ENCODE peak calls at places on chromosomes 11 and 22, in ten cellular contexts. N, G, M, S, V, W, T, Q, Y and U are unnamed samples.

GRCh38 chr22:48268771-48269552 is 1506.5 kb downstream of the TBC1D22A start:
- DNase-seq in N (no peak), G (no peak), M (no peak), S (no peak), V (no peak), W (no peak), T (no peak), Q (no peak), Y (no peak), U (no peak)

GRCh38 chr11:114326776-114327175 is 30.6 kb downstream of the NNMT start:
- DNase-seq in N (no peak), G (no peak), M (no peak), S (no peak), V (no peak), W (no peak), T (no peak), Q (no peak), Y (no peak), U (no peak)

GRCh38 chr11:124745835-124746620 is 6.0 kb downstream of the VSIG2 start:
- DNase-seq in N (peak; percentile 50), G (peak; percentile 25), M (no peak), S (no peak), V (peak; percentile 23), W (peak; percentile 50), T (no peak), Q (peak; percentile 64), Y (no peak), U (peak; percentile 42)

GRCh38 chr11:101848262-101848661 is 66.5 kb upstream of the CEP126 start:
- DNase-seq in N (peak; percentile 20), G (no peak), M (no peak), S (no peak), V (no peak), W (peak; percentile 24), T (no peak), Q (no peak), Y (peak; percentile 58), U (no peak)

GRCh38 chr11:34972892-34973291 is 56.5 kb downstream of the PDHX start:
- DNase-seq in N (no peak), G (no peak), M (peak; percentile 56), S (no peak), V (no peak), W (no peak), T (no peak), Q (no peak), Y (peak; percentile 83), U (no peak)

GRCh38 chr11:97537407-97538150 is 1147.8 kb downstream of the JRKL start:
- DNase-seq in N (no peak), G (no peak), M (no peak), S (no peak), V (no peak), W (no peak), T (no peak), Q (peak; percentile 43), Y (no peak), U (no peak)

GRCh38 chr22:23484651-23485050 is 95.4 kb downstream of the IGLL1 start:
- DNase-seq in N (no peak), G (no peak), M (no peak), S (no peak), V (no peak), W (no peak), T (no peak), Q (no peak), Y (no peak), U (no peak)

GRCh38 chr11:59225017-59225416 is 12.3 kb upstream of the MPEG1 start:
- DNase-seq in N (no peak), G (no peak), M (no peak), S (no peak), V (no peak), W (no peak), T (no peak), Q (no peak), Y (no peak), U (no peak)

GRCh38 chr22:42026705-42027104 is 28.1 kb downstream of the WBP2NL start:
- DNase-seq in N (no peak), G (no peak), M (no peak), S (no peak), V (no peak), W (no peak), T (no peak), Q (peak; percentile 36), Y (no peak), U (no peak)

GRCh38 chr11:2463766-2464277 is 19.0 kb downstream of the KCNQ1 start:
- DNase-seq in N (no peak), G (no peak), M (no peak), S (no peak), V (peak; percentile 55), W (no peak), T (no peak), Q (no peak), Y (no peak), U (no peak)

GRCh38 chr11:68809506-68809905 is 32.2 kb downstream of the CPT1A start:
- DNase-seq in N (no peak), G (no peak), M (no peak), S (no peak), V (no peak), W (no peak), T (no peak), Q (no peak), Y (no peak), U (no peak)

GRCh38 chr11:14443642-14444041 is 56.0 kb downstream of the COPB1 start:
- DNase-seq in N (no peak), G (no peak), M (no peak), S (no peak), V (peak; percentile 65), W (peak; percentile 85), T (no peak), Q (no peak), Y (peak; percentile 80), U (peak; percentile 74)